ENCODE peak calls at places on chromosome 1, in nine cellular contexts. One of them, this sample, is unnamed.

GRCh38 chr1:56970280-56970679 is 4.5 kb upstream of the C8B start:
- DNase-seq in tibial nerve: no peak
- DNase-seq in tibial artery: no peak
- DNase-seq in pancreas: no peak
- DNase-seq in K562: no peak
- DNase-seq in GM12878: no peak
- DNase-seq in heart left ventricle: no peak
- DNase-seq in CD4-positive, alpha-beta memory T cell: no peak
- DNase-seq in dorsolateral prefrontal cortex: no peak
- DNase-seq in this sample: no peak

GRCh38 chr1:109910963-109911798 is 532 bp downstream of the CSF1 start:
- DNase-seq in pancreas: no peak
- DNase-seq in dorsolateral prefrontal cortex: no peak
- DNase-seq in heart left ventricle: no peak
- DNase-seq in tibial artery: no peak
- DNase-seq in CD4-positive, alpha-beta memory T cell: peak
- DNase-seq in tibial nerve: no peak
- DNase-seq in GM12878: no peak
- DNase-seq in K562: no peak
- DNase-seq in this sample: peak

GRCh38 chr1:77197351-77197750 is 21.9 kb downstream of the PIGK start:
- DNase-seq in CD4-positive, alpha-beta memory T cell: no peak
- DNase-seq in tibial nerve: no peak
- DNase-seq in dorsolateral prefrontal cortex: no peak
- DNase-seq in pancreas: no peak
- DNase-seq in GM12878: no peak
- DNase-seq in tibial artery: no peak
- DNase-seq in K562: no peak
- DNase-seq in heart left ventricle: no peak
- DNase-seq in this sample: no peak

GRCh38 chr1:94418664-94419655 is 771 bp downstream of the ABCD3 start:
- DNase-seq in GM12878: no peak
- DNase-seq in tibial artery: peak
- DNase-seq in tibial nerve: peak
- DNase-seq in K562: peak
- DNase-seq in heart left ventricle: peak
- DNase-seq in dorsolateral prefrontal cortex: peak
- DNase-seq in CD4-positive, alpha-beta memory T cell: no peak
- DNase-seq in pancreas: peak
- DNase-seq in this sample: peak

GRCh38 chr1:248421384-248421783 is 18.5 kb downstream of the OR2T1 start:
- DNase-seq in dorsolateral prefrontal cortex: no peak
- DNase-seq in K562: no peak
- DNase-seq in heart left ventricle: no peak
- DNase-seq in CD4-positive, alpha-beta memory T cell: no peak
- DNase-seq in pancreas: no peak
- DNase-seq in tibial nerve: no peak
- DNase-seq in tibial artery: no peak
- DNase-seq in GM12878: no peak
- DNase-seq in this sample: no peak

GRCh38 chr1:220954321-220954720 is 75.1 kb downstream of the HLX start:
- DNase-seq in heart left ventricle: no peak
- DNase-seq in pancreas: no peak
- DNase-seq in K562: no peak
- DNase-seq in tibial artery: no peak
- DNase-seq in tibial nerve: no peak
- DNase-seq in dorsolateral prefrontal cortex: no peak
- DNase-seq in GM12878: no peak
- DNase-seq in CD4-positive, alpha-beta memory T cell: no peak
- DNase-seq in this sample: no peak

GRCh38 chr1:17513131-17513530 is 26.4 kb upstream of the ARHGEF10L start:
- DNase-seq in tibial artery: no peak
- DNase-seq in K562: no peak
- DNase-seq in dorsolateral prefrontal cortex: no peak
- DNase-seq in GM12878: no peak
- DNase-seq in tibial nerve: no peak
- DNase-seq in heart left ventricle: no peak
- DNase-seq in pancreas: no peak
- DNase-seq in CD4-positive, alpha-beta memory T cell: no peak
- DNase-seq in this sample: no peak

GRCh38 chr1:64572222-64572900 is 102.4 kb downstream of the CACHD1 start:
- DNase-seq in pancreas: no peak
- DNase-seq in GM12878: no peak
- DNase-seq in dorsolateral prefrontal cortex: no peak
- DNase-seq in heart left ventricle: no peak
- DNase-seq in tibial nerve: no peak
- DNase-seq in CD4-positive, alpha-beta memory T cell: no peak
- DNase-seq in K562: no peak
- DNase-seq in tibial artery: no peak
- DNase-seq in this sample: peak

DNA sequence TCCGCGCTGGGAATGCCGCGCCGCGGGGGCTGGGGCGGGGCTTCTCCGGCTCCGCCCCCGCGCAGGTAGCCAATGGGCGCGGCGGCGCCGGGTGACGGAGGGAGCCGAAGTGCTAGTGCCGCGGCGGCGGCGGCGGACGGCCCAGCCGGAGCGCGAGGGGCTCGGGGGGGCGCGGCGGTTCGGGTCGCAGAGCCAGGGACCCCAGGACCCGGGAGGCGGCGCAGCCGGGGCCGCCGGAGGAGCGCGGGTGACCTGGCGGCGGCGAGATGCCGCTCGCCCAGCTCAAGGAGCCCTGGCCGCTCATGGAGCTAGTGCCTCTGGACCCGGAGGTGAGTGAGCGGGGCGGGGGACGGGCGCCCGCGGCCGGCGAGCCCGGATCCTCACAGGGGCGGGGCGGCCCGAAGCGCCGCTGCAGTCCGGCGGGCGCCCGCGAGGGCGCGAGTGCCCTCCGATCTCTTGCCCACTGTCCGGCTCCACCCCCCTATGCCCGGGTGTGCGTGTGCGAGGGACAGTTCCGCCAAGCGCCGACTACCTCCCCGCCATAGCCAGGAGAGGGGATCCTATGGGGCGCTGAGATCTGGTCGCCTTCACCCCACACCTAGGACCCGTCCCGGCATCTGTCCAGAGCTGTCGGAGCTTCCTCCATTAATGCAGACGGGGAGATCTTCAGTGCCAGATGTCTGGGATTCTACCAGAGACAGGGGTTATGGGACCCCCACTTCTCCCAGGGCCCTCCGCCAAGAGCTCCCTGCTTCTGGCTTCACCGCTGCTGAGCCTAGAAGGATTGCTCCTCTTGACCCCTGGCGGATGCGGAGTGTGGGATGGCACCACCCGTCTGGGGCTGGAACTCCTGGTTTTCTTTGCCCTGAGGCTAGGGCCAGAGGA is at the start of gene RPS6KA1:
- DNase-seq in K562: peak
- DNase-seq in tibial nerve: no peak
- DNase-seq in CD4-positive, alpha-beta memory T cell: peak
- DNase-seq in heart left ventricle: peak
- DNase-seq in GM12878: no peak
- DNase-seq in pancreas: peak
- DNase-seq in tibial artery: no peak
- DNase-seq in dorsolateral prefrontal cortex: peak
- DNase-seq in this sample: peak
- H3K27ac ChIP-seq in K562: peak
- H3K27ac ChIP-seq in tibial nerve: peak
- H3K27ac ChIP-seq in CD4-positive, alpha-beta memory T cell: peak
- H3K27ac ChIP-seq in heart left ventricle: no peak
- H3K27ac ChIP-seq in GM12878: peak
- H3K27ac ChIP-seq in pancreas: peak
- H3K27ac ChIP-seq in tibial artery: no peak
- H3K27ac ChIP-seq in dorsolateral prefrontal cortex: peak
- H3K27ac ChIP-seq in this sample: peak

DNA sequence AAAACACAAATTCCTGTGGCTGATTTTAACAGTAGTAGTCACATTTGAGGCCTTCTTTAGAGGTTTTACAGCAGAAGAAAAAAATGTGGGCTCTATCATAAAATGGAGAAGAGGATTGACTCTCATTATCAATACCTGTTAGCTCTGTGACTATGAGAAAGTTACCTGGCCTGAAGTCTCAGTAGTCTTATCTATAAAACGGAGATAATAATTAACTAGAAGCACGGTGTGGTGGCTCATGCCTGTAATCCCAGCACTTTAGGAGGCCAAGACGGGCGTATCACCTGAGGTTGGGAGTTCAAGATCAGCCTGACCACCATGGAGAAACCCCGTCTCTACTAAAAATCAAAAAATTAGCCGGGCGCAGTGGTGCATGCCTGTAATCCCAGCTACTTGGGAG is 90.4 kb upstream of the PLPPR4 start:
- DNase-seq in K562: no peak
- DNase-seq in tibial nerve: no peak
- DNase-seq in dorsolateral prefrontal cortex: no peak
- DNase-seq in CD4-positive, alpha-beta memory T cell: no peak
- DNase-seq in pancreas: no peak
- DNase-seq in heart left ventricle: no peak
- DNase-seq in GM12878: no peak
- DNase-seq in tibial artery: no peak
- DNase-seq in this sample: no peak
- H3K4me3 ChIP-seq in K562: no peak
- H3K4me3 ChIP-seq in tibial nerve: no peak
- H3K4me3 ChIP-seq in dorsolateral prefrontal cortex: no peak
- H3K4me3 ChIP-seq in CD4-positive, alpha-beta memory T cell: no peak
- H3K4me3 ChIP-seq in pancreas: no peak
- H3K4me3 ChIP-seq in heart left ventricle: no peak
- H3K4me3 ChIP-seq in GM12878: no peak
- H3K4me3 ChIP-seq in tibial artery: no peak
- H3K4me3 ChIP-seq in this sample: no peak

GRCh38 chr1:205669341-205670142 is 10.8 kb downstream of the SLC45A3 start:
- DNase-seq in dorsolateral prefrontal cortex: peak
- DNase-seq in pancreas: no peak
- DNase-seq in heart left ventricle: no peak
- DNase-seq in CD4-positive, alpha-beta memory T cell: no peak
- DNase-seq in tibial nerve: no peak
- DNase-seq in K562: no peak
- DNase-seq in GM12878: no peak
- DNase-seq in tibial artery: no peak
- DNase-seq in this sample: peak

GRCh38 chr1:205670143-205670431 is 10.2 kb downstream of the SLC45A3 start:
- DNase-seq in K562: no peak
- DNase-seq in tibial artery: no peak
- DNase-seq in tibial nerve: no peak
- DNase-seq in dorsolateral prefrontal cortex: peak
- DNase-seq in GM12878: no peak
- DNase-seq in pancreas: no peak
- DNase-seq in heart left ventricle: no peak
- DNase-seq in CD4-positive, alpha-beta memory T cell: no peak
- DNase-seq in this sample: no peak

GRCh38 chr1:205672395-205672889 is 7.9 kb downstream of the SLC45A3 start:
- DNase-seq in tibial nerve: no peak
- DNase-seq in CD4-positive, alpha-beta memory T cell: no peak
- DNase-seq in heart left ventricle: no peak
- DNase-seq in pancreas: no peak
- DNase-seq in GM12878: no peak
- DNase-seq in dorsolateral prefrontal cortex: no peak
- DNase-seq in tibial artery: no peak
- DNase-seq in K562: no peak
- DNase-seq in this sample: no peak

GRCh38 chr1:205668951-205669340 is 11.4 kb downstream of the SLC45A3 start:
- DNase-seq in tibial nerve: no peak
- DNase-seq in pancreas: no peak
- DNase-seq in tibial artery: no peak
- DNase-seq in dorsolateral prefrontal cortex: no peak
- DNase-seq in K562: peak
- DNase-seq in GM12878: peak
- DNase-seq in heart left ventricle: no peak
- DNase-seq in CD4-positive, alpha-beta memory T cell: no peak
- DNase-seq in this sample: peak

DNA sequence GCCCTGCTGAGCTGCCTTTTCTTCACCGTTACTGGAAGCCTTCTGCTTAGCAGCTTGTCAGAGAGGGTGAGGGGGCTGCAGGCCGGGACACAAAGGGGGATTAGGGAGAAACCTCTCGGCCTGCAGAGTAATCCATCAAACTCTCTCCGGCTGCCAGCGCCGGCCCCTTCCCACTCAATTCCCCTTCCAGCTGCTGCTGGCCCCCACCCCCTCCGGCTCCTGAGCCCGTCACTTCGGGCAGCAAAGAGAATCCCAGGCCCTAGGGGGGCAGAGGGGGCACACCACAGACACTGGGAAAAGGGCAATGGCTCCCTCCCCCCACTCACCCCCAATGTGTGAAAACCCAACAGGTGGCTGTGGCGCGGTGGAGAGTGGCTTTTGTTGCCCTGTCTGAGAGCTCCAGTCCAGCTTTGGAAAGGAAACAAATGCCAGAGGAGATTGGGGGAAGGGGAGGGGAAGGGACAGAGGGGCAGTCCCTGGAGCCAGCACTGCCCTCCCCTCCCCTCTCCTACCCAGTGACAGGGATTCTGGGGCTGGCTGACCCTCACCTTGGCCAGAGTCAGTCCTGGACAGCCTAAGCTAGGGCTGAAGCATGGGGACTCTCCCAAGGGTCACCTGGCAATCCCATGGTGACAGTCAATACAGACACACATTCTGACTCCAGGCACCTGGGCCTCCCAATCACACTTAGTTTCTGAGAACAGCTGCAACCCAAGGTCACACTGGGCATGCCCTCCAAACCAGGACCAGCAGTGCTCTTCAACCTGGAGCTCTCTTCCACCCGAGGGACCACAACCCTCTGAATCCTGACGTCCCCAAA is 9.5 kb downstream of the SLC45A3 start:
- DNase-seq in tibial nerve: no peak
- DNase-seq in GM12878: no peak
- DNase-seq in pancreas: no peak
- DNase-seq in K562: no peak
- DNase-seq in dorsolateral prefrontal cortex: no peak
- DNase-seq in tibial artery: no peak
- DNase-seq in CD4-positive, alpha-beta memory T cell: no peak
- DNase-seq in heart left ventricle: no peak
- DNase-seq in this sample: peak
- H3K27ac ChIP-seq in tibial nerve: no peak
- H3K27ac ChIP-seq in GM12878: no peak
- H3K27ac ChIP-seq in pancreas: no peak
- H3K27ac ChIP-seq in K562: no peak
- H3K27ac ChIP-seq in dorsolateral prefrontal cortex: peak
- H3K27ac ChIP-seq in tibial artery: no peak
- H3K27ac ChIP-seq in CD4-positive, alpha-beta memory T cell: no peak
- H3K27ac ChIP-seq in heart left ventricle: no peak
- H3K27ac ChIP-seq in this sample: peak

GRCh38 chr1:2557146-2558029 is 1.2 kb downstream of the TNFRSF14 start:
- DNase-seq in tibial nerve: no peak
- DNase-seq in heart left ventricle: no peak
- DNase-seq in K562: no peak
- DNase-seq in tibial artery: no peak
- DNase-seq in pancreas: peak
- DNase-seq in dorsolateral prefrontal cortex: no peak
- DNase-seq in CD4-positive, alpha-beta memory T cell: no peak
- DNase-seq in GM12878: no peak
- DNase-seq in this sample: no peak

GRCh38 chr1:2556277-2557145 is at the start of gene TNFRSF14:
- DNase-seq in heart left ventricle: peak
- DNase-seq in tibial artery: peak
- DNase-seq in tibial nerve: peak
- DNase-seq in pancreas: peak
- DNase-seq in K562: no peak
- DNase-seq in dorsolateral prefrontal cortex: no peak
- DNase-seq in GM12878: no peak
- DNase-seq in CD4-positive, alpha-beta memory T cell: peak
- DNase-seq in this sample: no peak

GRCh38 chr1:2553871-2554620 is 2.1 kb upstream of the TNFRSF14 start:
- DNase-seq in GM12878: no peak
- DNase-seq in pancreas: peak
- DNase-seq in CD4-positive, alpha-beta memory T cell: no peak
- DNase-seq in tibial nerve: no peak
- DNase-seq in tibial artery: no peak
- DNase-seq in dorsolateral prefrontal cortex: no peak
- DNase-seq in heart left ventricle: no peak
- DNase-seq in K562: no peak
- DNase-seq in this sample: peak

GRCh38 chr1:2554621-2555387 is 1.4 kb upstream of the TNFRSF14 start:
- DNase-seq in dorsolateral prefrontal cortex: no peak
- DNase-seq in tibial nerve: peak
- DNase-seq in heart left ventricle: no peak
- DNase-seq in tibial artery: no peak
- DNase-seq in pancreas: peak
- DNase-seq in K562: peak
- DNase-seq in CD4-positive, alpha-beta memory T cell: peak
- DNase-seq in GM12878: no peak
- DNase-seq in this sample: peak

DNA sequence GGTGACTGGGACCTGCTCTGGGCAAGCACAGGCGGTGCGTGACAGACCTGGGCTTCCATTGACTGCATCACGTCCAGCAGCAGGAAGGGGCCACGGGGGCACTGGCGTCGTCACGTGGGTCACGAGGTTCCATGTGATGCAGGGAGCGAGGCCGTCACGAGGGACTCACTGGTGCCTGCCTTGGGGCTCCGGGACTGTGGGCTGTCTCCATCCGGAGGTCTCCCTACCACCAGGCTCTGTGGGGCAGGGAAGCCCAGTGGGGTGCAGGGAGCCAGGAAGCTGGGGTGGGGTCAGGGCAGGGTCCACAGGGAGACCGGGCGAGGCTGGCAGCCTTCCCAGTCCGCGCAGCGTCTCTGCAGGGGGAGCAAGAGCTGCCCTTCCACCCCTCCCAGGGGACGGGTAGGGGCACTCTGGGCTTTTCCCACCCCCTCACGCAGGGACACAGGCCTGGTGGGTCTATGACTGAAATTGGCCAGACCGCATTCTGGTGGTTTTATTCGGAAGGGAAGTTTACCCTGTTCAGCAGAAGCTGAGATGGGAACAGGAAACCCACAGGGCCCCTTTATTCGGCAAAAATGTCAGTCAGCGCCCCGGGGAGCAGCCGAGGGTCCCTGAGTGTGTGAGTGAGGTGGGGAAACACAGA is 416 bp upstream of the TNFRSF14 start:
- DNase-seq in GM12878: no peak
- DNase-seq in dorsolateral prefrontal cortex: peak
- DNase-seq in pancreas: peak
- DNase-seq in heart left ventricle: peak
- DNase-seq in tibial nerve: peak
- DNase-seq in K562: no peak
- DNase-seq in CD4-positive, alpha-beta memory T cell: peak
- DNase-seq in tibial artery: peak
- DNase-seq in this sample: no peak
- H3K4me3 ChIP-seq in GM12878: peak
- H3K4me3 ChIP-seq in dorsolateral prefrontal cortex: peak
- H3K4me3 ChIP-seq in pancreas: peak
- H3K4me3 ChIP-seq in heart left ventricle: peak
- H3K4me3 ChIP-seq in tibial nerve: peak
- H3K4me3 ChIP-seq in K562: peak
- H3K4me3 ChIP-seq in CD4-positive, alpha-beta memory T cell: peak
- H3K4me3 ChIP-seq in tibial artery: peak
- H3K4me3 ChIP-seq in this sample: no peak